ENCODE peak calls at places on chromosomes 1 and 21, in four cellular contexts. I is A549, M is GM12878, R is suprapubic skin. F is an unnamed sample.

GRCh38 chr1:234437423-234438171 is 41.4 kb downstream of the TARBP1 start:
- DNase-seq in I (no peak), M (no peak), R (no peak), F (peak)

GRCh38 chr1:1665815-1666251 is 7.0 kb upstream of the CDK11B start:
- DNase-seq in I (no peak), M (no peak), R (peak), F (no peak)

GRCh38 chr21:26159869-26160268 is 10.7 kb downstream of the APP start:
- DNase-seq in I (no peak), M (no peak), R (no peak), F (no peak)

GRCh38 chr1:38268226-38268625 is 221.6 kb upstream of the POU3F1 start:
- DNase-seq in I (no peak), M (no peak), R (no peak), F (no peak)

GRCh38 chr1:37410815-37411214 is 63.6 kb upstream of the ZC3H12A start:
- DNase-seq in I (no peak), M (no peak), R (no peak), F (peak)

GRCh38 chr1:116373451-116374339 is 651 bp downstream of the ATP1A1 start:
- DNase-seq in I (no peak), M (no peak), R (peak), F (peak)

GRCh38 chr1:213568929-213569815 is 418.6 kb upstream of the PROX1 start:
- DNase-seq in I (no peak), M (no peak), R (no peak), F (no peak)

GRCh38 chr1:22241250-22241649 is 98.4 kb upstream of the WNT4 start:
- DNase-seq in I (no peak), M (no peak), R (no peak), F (peak)

GRCh38 chr1:8222789-8223188 is 95.1 kb upstream of the SLC45A1 start:
- DNase-seq in I (no peak), M (no peak), R (no peak), F (no peak)

GRCh38 chr1:185154912-185155513 is 1.7 kb downstream of the TRMT1L start:
- DNase-seq in I (no peak), M (no peak), R (no peak), F (no peak)
- TF ChIP-seq CTCF in I (no peak), M (no peak), R (no peak), F (no peak)

DNA sequence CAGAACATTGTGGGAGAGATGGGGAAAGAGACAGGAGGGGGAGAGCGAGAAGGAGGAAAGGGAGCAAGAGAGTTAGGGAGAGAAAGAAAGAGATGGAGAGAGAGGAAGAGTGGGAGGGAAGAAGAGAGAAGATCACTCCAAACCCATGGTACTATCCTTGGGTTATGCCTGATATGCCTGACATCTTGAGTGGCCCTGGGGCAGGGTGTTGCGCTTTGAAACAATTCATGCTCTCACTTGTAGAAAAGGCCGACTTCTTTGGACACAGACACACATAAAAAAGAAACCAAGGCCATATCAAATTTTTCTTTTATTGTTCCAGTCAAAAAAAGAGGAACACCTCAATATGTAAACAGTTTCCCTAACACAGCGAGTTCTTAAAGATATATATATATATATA is 240.5 kb downstream of the DYRK1A start:
- DNase-seq in I (no peak), M (no peak), R (no peak), F (no peak)
- H3K27ac ChIP-seq in I (no peak), M (no peak), R (no peak), F (no peak)

GRCh38 chr1:202957733-202958543 is at the start of gene ADIPOR1:
- DNase-seq in I (peak), M (peak), R (peak), F (peak)
- TF ChIP-seq CTCF in I (no peak), M (peak), R (peak), F (no peak)

GRCh38 chr21:35227774-35228173 is 178.7 kb upstream of the RUNX1 start:
- DNase-seq in I (no peak), M (no peak), R (no peak), F (no peak)
- H3K27ac ChIP-seq in I (no peak), M (peak), R (no peak), F (no peak)

GRCh38 chr1:89632213-89633102 is 462 bp upstream of the LRRC8C start:
- DNase-seq in I (peak), M (no peak), R (peak), F (peak)
- TF ChIP-seq CTCF in I (peak), M (peak), R (peak), F (no peak)

GRCh38 chr1:207868252-207868768 is 42.6 kb downstream of the CD34 start:
- DNase-seq in I (no peak), M (no peak), R (no peak), F (peak)

GRCh38 chr1:207868769-207869721 is 41.9 kb downstream of the CD34 start:
- DNase-seq in I (peak), M (no peak), R (peak), F (peak)

GRCh38 chr1:207871117-207871649 is 39.7 kb downstream of the CD34 start:
- DNase-seq in I (no peak), M (no peak), R (no peak), F (no peak)

GRCh38 chr1:207870279-207871031 is 40.5 kb downstream of the CD34 start:
- DNase-seq in I (no peak), M (no peak), R (no peak), F (no peak)

GRCh38 chr1:207869859-207870258 is 41.1 kb downstream of the CD34 start:
- DNase-seq in I (no peak), M (no peak), R (no peak), F (no peak)
- H3K27ac ChIP-seq in I (no peak), M (no peak), R (no peak), F (no peak)

GRCh38 chr1:30569384-30569783 is 154.0 kb downstream of the MATN1 start:
- DNase-seq in I (no peak), M (no peak), R (no peak), F (no peak)
- TF ChIP-seq CTCF in I (no peak), M (no peak), R (no peak), F (no peak)

GRCh38 chr1:108848802-108849201 is 8.1 kb downstream of the AKNAD1 start:
- DNase-seq in I (no peak), M (no peak), R (no peak), F (no peak)

GRCh38 chr1:108852541-108852940 is 4.4 kb downstream of the AKNAD1 start:
- DNase-seq in I (no peak), M (no peak), R (no peak), F (no peak)

GRCh38 chr1:108851567-108851966 is 5.3 kb downstream of the AKNAD1 start:
- DNase-seq in I (no peak), M (no peak), R (no peak), F (no peak)

GRCh38 chr1:108854226-108855019 is 2.5 kb downstream of the AKNAD1 start:
- DNase-seq in I (no peak), M (no peak), R (no peak), F (no peak)

GRCh38 chr1:108852141-108852540 is 4.8 kb downstream of the AKNAD1 start:
- DNase-seq in I (no peak), M (no peak), R (no peak), F (peak)
- H3K27ac ChIP-seq in I (no peak), M (no peak), R (peak), F (no peak)

F was measured in cardiac muscle cell.